ENCODE peak calls at places on chromosomes 13 and 19, in four cellular contexts. K is K562, N is GM12878, J is HepG2. F is an unnamed sample.

GRCh38 chr19:13172335-13173128 is 22.3 kb downstream of the IER2 start:
- DNase-seq in J (no peak), K (peak; percentile 58), N (no peak), F (peak; percentile 15)

GRCh38 chr13:112510002-112510780 is 77.8 kb downstream of the TUBGCP3 start:
- DNase-seq in K (peak; percentile 11), J (peak; percentile 52), N (no peak), F (peak; percentile 49)

GRCh38 chr13:43058318-43058674 is 34.9 kb downstream of the DNAJC15 start:
- DNase-seq in J (peak; percentile 46), N (no peak), K (no peak), F (peak; percentile 24)

GRCh38 chr13:113889467-113889866 is 25.6 kb upstream of the GAS6 start:
- DNase-seq in N (no peak), K (no peak), J (no peak), F (no peak)

GRCh38 chr13:28609936-28610335 is 49.0 kb upstream of the POMP start:
- DNase-seq in J (no peak), N (no peak), K (no peak), F (no peak)

GRCh38 chr19:18660939-18661338 is 22.5 kb upstream of the CRTC1 start:
- DNase-seq in N (no peak), K (no peak), J (no peak), F (no peak)

GRCh38 chr13:75798353-75799245 is 162.5 kb downstream of the LMO7 start:
- DNase-seq in K (no peak), J (no peak), N (no peak), F (no peak)

GRCh38 chr13:28413999-28414398 is 80.9 kb downstream of the FLT1 start:
- DNase-seq in J (no peak), K (no peak), N (no peak), F (no peak)

GRCh38 chr13:88042489-88042888 is 371.3 kb downstream of the SLITRK5 start:
- DNase-seq in K (no peak), J (no peak), N (no peak), F (no peak)

GRCh38 chr13:30739646-30740642 is 4.6 kb downstream of the ALOX5AP start:
- DNase-seq in K (no peak), J (no peak), N (peak; percentile 76), F (no peak)

GRCh38 chr19:46967578-46968018 is 52.0 kb upstream of the NPAS1 start:
- DNase-seq in J (no peak), K (no peak), N (no peak), F (no peak)

GRCh38 chr13:68099616-68100015 is 869.5 kb upstream of the PCDH9 start:
- DNase-seq in N (no peak), J (no peak), K (no peak), F (no peak)

GRCh38 chr13:107329991-107330390 is 762.1 kb upstream of the ARGLU1 start:
- DNase-seq in J (no peak), K (no peak), N (no peak), F (no peak)

GRCh38 chr13:112833551-112834257 is 135.3 kb upstream of the MCF2L start:
- DNase-seq in N (no peak), J (no peak), K (no peak), F (no peak)

GRCh38 chr13:39803156-39803555 is 147.7 kb downstream of the COG6 start:
- DNase-seq in J (no peak), N (no peak), K (no peak), F (no peak)

GRCh38 chr13:36918246-36919060 is 1.6 kb downstream of the SMAD9 start:
- DNase-seq in J (no peak), K (no peak), N (no peak), F (no peak)

GRCh38 chr13:56378566-56378965 is 762.2 kb upstream of the PRR20A start:
- DNase-seq in K (no peak), J (no peak), N (no peak), F (no peak)

GRCh38 chr19:38534574-38534973 is 83.2 kb downstream of the MAP4K1 start:
- DNase-seq in K (no peak), J (no peak), N (no peak), F (no peak)

GRCh38 chr19:14147797-14148605 is 11.6 kb upstream of the ASF1B start:
- DNase-seq in N (no peak), K (peak; percentile 81), J (peak; percentile 39), F (peak; percentile 74)

GRCh38 chr13:21060063-21060826 is 1.1 kb downstream of the LATS2 start:
- DNase-seq in K (no peak), N (no peak), J (no peak), F (peak; percentile 20)

GRCh38 chr13:89455741-89456140 is 1784.6 kb downstream of the SLITRK5 start:
- DNase-seq in J (no peak), N (no peak), K (no peak), F (no peak)

GRCh38 chr19:50981587-50982146 is 2.0 kb downstream of the KLK7 start:
- DNase-seq in K (no peak), J (no peak), N (no peak), F (no peak)

GRCh38 chr19:19459707-19460251 is 54.3 kb downstream of the GATAD2A start:
- DNase-seq in J (no peak), N (no peak), K (no peak), F (no peak)

GRCh38 chr19:38685666-38686529 is 38.4 kb downstream of the ACTN4 start:
- DNase-seq in K (no peak), J (peak; percentile 65), N (no peak), F (peak; percentile 59)

GRCh38 chr19:41328157-41328817 is 18.3 kb downstream of the CCDC97 start:
- DNase-seq in N (no peak), J (no peak), K (no peak), F (no peak)

GRCh38 chr13:24631922-24632321 is 48.3 kb upstream of the ATP12A start:
- DNase-seq in N (no peak), J (no peak), K (no peak), F (no peak)

GRCh38 chr13:30312859-30313258 is 5.5 kb upstream of the KATNAL1 start:
- DNase-seq in J (no peak), K (no peak), N (no peak), F (no peak)

GRCh38 chr19:3979289-3979673 is 6.0 kb downstream of the EEF2 start:
- DNase-seq in N (no peak), K (peak; percentile 10), J (no peak), F (no peak)

GRCh38 chr19:18278521-18279265 is 2.7 kb downstream of the JUND start:
- DNase-seq in K (peak; percentile 29), N (no peak), J (no peak), F (no peak)

GRCh38 chr13:40770934-40771618 is at the start of gene MRPS31:
- DNase-seq in K (peak; percentile 84), J (peak; percentile 92), N (peak; percentile 77), F (peak; percentile 91)

GRCh38 chr19:58379276-58379675 is 1.6 kb downstream of the ZNF837 start:
- DNase-seq in J (no peak), K (no peak), N (no peak), F (no peak)

GRCh38 chr13:30499338-30499737 is 33.6 kb upstream of the HMGB1 start:
- DNase-seq in K (no peak), J (no peak), N (no peak), F (no peak)

DNA sequence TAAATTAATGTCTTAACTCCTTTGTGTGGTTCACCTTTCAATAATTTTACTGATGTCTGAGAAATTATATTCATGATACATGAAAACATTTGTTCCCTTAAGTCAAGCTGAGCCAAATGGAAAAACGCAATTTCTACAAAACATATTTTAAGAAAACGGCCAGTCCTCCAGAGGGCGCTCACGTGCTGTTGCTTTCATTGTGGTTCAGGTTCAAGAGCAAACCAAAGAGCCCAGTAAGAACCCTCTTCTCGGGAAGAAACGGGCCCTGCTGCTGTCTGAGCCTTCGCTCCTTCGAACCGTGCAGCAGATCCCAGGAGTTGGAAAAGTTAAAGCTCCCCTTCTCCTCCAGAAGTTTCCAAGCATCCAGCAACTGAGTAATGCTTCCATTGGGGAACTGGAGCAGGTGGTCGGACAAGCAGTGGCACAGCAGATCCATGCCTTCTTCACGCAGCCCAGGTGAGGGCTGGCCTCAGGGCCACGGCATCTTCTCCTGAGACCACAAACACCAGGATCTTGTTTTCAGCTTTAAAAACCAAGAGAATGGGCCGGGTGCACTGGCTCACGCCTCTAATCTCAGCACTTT is 4.3 kb downstream of the FAAP24 start:
- DNase-seq in J (peak; percentile 52), K (peak; percentile 52), N (no peak), F (peak; percentile 63)
- TF ChIP-seq SP1 in J (no peak), K (no peak), N (no peak), F (no peak)

GRCh38 chr13:97222934-97223710 is 989 bp downstream of the MBNL2 start:
- DNase-seq in N (no peak), J (no peak), K (no peak), F (no peak)

GRCh38 chr13:97226013-97226412 is 3.9 kb downstream of the MBNL2 start:
- DNase-seq in K (no peak), J (no peak), N (no peak), F (no peak)

GRCh38 chr13:97223711-97224461 is 1.8 kb downstream of the MBNL2 start:
- DNase-seq in J (peak; percentile 64), K (peak; percentile 35), N (no peak), F (peak; percentile 25)

GRCh38 chr13:97225533-97225932 is 3.4 kb downstream of the MBNL2 start:
- DNase-seq in N (no peak), J (no peak), K (no peak), F (no peak)

GRCh38 chr13:97224544-97225324 is 2.6 kb downstream of the MBNL2 start:
- DNase-seq in N (no peak), J (peak; percentile 66), K (peak; percentile 42), F (peak; percentile 30)
- TF ChIP-seq FOXM1 in N (no peak), J (no peak), K (no peak), F (no peak)

GRCh38 chr13:95716231-95716630 is 39.3 kb downstream of the DNAJC3 start:
- DNase-seq in K (no peak), N (no peak), J (no peak), F (no peak)
- TF ChIP-seq SP1 in K (no peak), N (no peak), J (no peak), F (no peak)

DNA sequence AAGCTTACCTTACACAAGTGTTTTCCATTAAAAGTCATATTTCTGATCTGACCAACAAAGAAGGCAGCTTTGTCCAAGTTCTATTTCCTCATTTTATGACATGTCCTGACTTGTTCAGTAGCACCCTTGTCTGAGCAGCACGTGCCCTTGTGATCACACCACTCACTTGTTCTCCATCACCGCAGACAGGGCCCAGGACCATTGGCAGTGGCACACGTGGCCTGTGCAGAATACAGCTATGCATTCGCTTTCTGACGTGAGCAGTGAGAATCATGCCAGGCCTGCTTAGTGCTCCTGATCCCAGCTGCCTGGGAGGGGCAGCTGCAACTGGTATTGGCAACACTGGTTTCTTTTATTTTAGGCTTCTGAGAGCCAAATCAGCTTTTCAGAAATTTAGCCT is 134.2 kb downstream of the FRY start:
- DNase-seq in J (no peak), N (no peak), K (no peak), F (no peak)
- TF ChIP-seq FOXM1 in J (no peak), N (no peak), K (no peak), F (no peak)

DNA sequence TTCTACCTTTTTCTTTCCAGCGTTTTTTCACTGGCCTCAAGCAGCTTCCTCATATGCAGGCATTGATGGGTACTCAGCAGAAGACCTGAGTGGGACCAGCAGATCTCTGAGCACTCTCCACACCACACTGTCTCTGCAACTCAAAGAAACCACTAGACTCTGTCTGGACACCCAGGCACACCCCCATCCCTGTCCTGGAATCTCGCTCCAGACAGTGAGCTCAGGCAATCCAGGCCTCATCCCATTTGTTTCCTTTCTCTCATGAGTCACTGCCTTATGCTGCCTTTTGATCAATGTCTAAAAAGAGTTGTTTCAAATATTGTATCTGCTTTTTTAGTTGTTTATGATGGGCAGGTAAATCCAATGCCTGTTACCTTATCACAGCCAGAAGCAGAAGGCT is 19.7 kb upstream of the POP4 start:
- DNase-seq in N (no peak), J (no peak), K (no peak), F (no peak)
- TF ChIP-seq SP1 in N (no peak), J (no peak), K (no peak), F (no peak)

GRCh38 chr19:39996218-39996810 is 546 bp upstream of the ZNF546 start:
- DNase-seq in J (peak; percentile 27), K (peak; percentile 41), N (peak; percentile 17), F (peak; percentile 36)
- TF ChIP-seq FOXM1 in J (no peak), K (no peak), N (no peak), F (no peak)